ENCODE peak calls at places on chromosome 12, in nine cellular contexts. I is gastrocnemius medialis; D is tibial artery; H is fibroblast of lung; P is PC-3; G is OCI-LY7; F is H1; L is CD8-positive, alpha-beta T cell; W is H9. N is an unnamed sample.
A peak's percentile ranks its signal among the peaks of the same experiment; 100 is the strongest.

GRCh38 chr12:23008613-23009012 is 383.6 kb downstream of the ETNK1 start:
- DNase-seq in I (no peak), D (no peak), H (peak; percentile 59), P (no peak), G (no peak), F (no peak), L (no peak), W (no peak), N (no peak)

GRCh38 chr12:913919-914718 is 35.4 kb downstream of the RAD52 start:
- DNase-seq in I (no peak), D (no peak), H (peak; percentile 96), P (peak; percentile 96), G (no peak), F (no peak), L (no peak), W (no peak), N (no peak)

GRCh38 chr12:44331269-44331668 is 495.4 kb downstream of the TMEM117 start:
- DNase-seq in I (no peak), D (no peak), H (no peak), P (no peak), G (no peak), F (no peak), L (no peak), W (no peak), N (no peak)

GRCh38 chr12:96302706-96303310 is 97.4 kb downstream of the CDK17 start:
- DNase-seq in I (no peak), D (no peak), H (no peak), P (no peak), G (no peak), F (no peak), L (no peak), W (no peak), N (no peak)

GRCh38 chr12:75208851-75209781 is 523 bp downstream of the KCNC2 start:
- DNase-seq in I (no peak), D (no peak), H (peak; percentile 51), P (no peak), G (no peak), F (peak; percentile 85), L (no peak), W (peak; percentile 85), N (no peak)

GRCh38 chr12:81365284-81365683 is 287.4 kb downstream of the ACSS3 start:
- DNase-seq in I (no peak), D (no peak), H (no peak), P (no peak), G (no peak), F (no peak), L (no peak), W (no peak), N (no peak)

GRCh38 chr12:92107621-92108131 is 38.0 kb downstream of the BTG1 start:
- DNase-seq in I (no peak), D (no peak), H (no peak), P (no peak), G (no peak), F (no peak), L (no peak), W (peak; percentile 41), N (no peak)

GRCh38 chr12:179131-179884 is 34.6 kb downstream of the SLC6A12 start:
- DNase-seq in I (no peak), D (no peak), H (no peak), P (no peak), G (no peak), F (no peak), L (no peak), W (no peak), N (no peak)

GRCh38 chr12:62886796-62887195 is 48.2 kb downstream of the PPM1H start:
- DNase-seq in I (no peak), D (no peak), H (no peak), P (no peak), G (no peak), F (no peak), L (no peak), W (no peak), N (no peak)

GRCh38 chr12:90078344-90078743 is 369.7 kb upstream of the ATP2B1 start:
- DNase-seq in I (no peak), D (no peak), H (no peak), P (no peak), G (no peak), F (no peak), L (no peak), W (no peak), N (no peak)

GRCh38 chr12:49920241-49920914 is 16.7 kb upstream of the FAIM2 start:
- DNase-seq in I (no peak), D (peak; percentile 45), H (peak; percentile 49), P (peak; percentile 23), G (no peak), F (no peak), L (no peak), W (peak; percentile 28), N (peak; percentile 42)

GRCh38 chr12:71591601-71592000 is 72.0 kb downstream of the ZFC3H1 start:
- DNase-seq in I (no peak), D (no peak), H (no peak), P (no peak), G (no peak), F (no peak), L (no peak), W (peak; percentile 74), N (no peak)

GRCh38 chr12:104567832-104568490 is 111.2 kb downstream of the CHST11 start:
- DNase-seq in I (no peak), D (no peak), H (no peak), P (no peak), G (no peak), F (no peak), L (no peak), W (no peak), N (no peak)

GRCh38 chr12:45259732-45260480 is 44.0 kb downstream of the ANO6 start:
- DNase-seq in I (no peak), D (no peak), H (peak; percentile 55), P (peak; percentile 25), G (no peak), F (no peak), L (no peak), W (no peak), N (no peak)

GRCh38 chr12:100851637-100852036 is 57.1 kb downstream of the ANO4 start:
- DNase-seq in I (no peak), D (no peak), H (no peak), P (no peak), G (no peak), F (no peak), L (no peak), W (no peak), N (no peak)

GRCh38 chr12:94875525-94875924 is 128.0 kb downstream of the NDUFA12 start:
- DNase-seq in I (no peak), D (no peak), H (no peak), P (peak; percentile 58), G (peak; percentile 87), F (no peak), L (no peak), W (peak; percentile 66), N (no peak)

GRCh38 chr12:67377541-67377940 is 108.4 kb downstream of the CAND1 start:
- DNase-seq in I (no peak), D (no peak), H (no peak), P (no peak), G (no peak), F (no peak), L (no peak), W (no peak), N (no peak)
- TF ChIP-seq CTCF in I (no peak), D (no peak), H (no peak), P (no peak), G (no peak), F (no peak), L (no peak), W (no peak), N (no peak)

GRCh38 chr12:122945047-122945592 is 21.1 kb downstream of the ABCB9 start:
- DNase-seq in I (no peak), D (no peak), H (no peak), P (no peak), G (no peak), F (no peak), L (no peak), W (no peak), N (no peak)

GRCh38 chr12:122948605-122949004 is 17.7 kb downstream of the ABCB9 start:
- DNase-seq in I (no peak), D (no peak), H (no peak), P (no peak), G (no peak), F (no peak), L (no peak), W (no peak), N (peak; percentile 39)

GRCh38 chr12:122949405-122949804 is 16.9 kb downstream of the ABCB9 start:
- DNase-seq in I (no peak), D (no peak), H (no peak), P (no peak), G (no peak), F (no peak), L (no peak), W (no peak), N (no peak)

GRCh38 chr12:122946690-122947271 is 19.5 kb downstream of the ABCB9 start:
- DNase-seq in I (peak; percentile 87), D (peak; percentile 97), H (peak; percentile 100), P (peak; percentile 99), G (peak; percentile 29), F (no peak), L (peak; percentile 60), W (no peak), N (peak; percentile 94)

GRCh38 chr12:122947352-122947792 is 18.9 kb downstream of the ABCB9 start:
- DNase-seq in I (peak; percentile 41), D (peak; percentile 63), H (no peak), P (no peak), G (no peak), F (no peak), L (no peak), W (no peak), N (peak; percentile 82)
- H3K4me1 ChIP-seq in I (peaks cover 11% of the 10 kb centered on the region), D (peaks cover 11% of the 10 kb centered on the region), H (peaks cover 30% of the 10 kb centered on the region), P (peaks cover 66% of the 10 kb centered on the region), G (peaks cover 3% of the 10 kb centered on the region), F (no peaks in the 10 kb centered on the region), L (peaks cover 19% of the 10 kb centered on the region), W (no peaks in the 10 kb centered on the region), N (peaks cover 54% of the 10 kb centered on the region)

GRCh38 chr12:132966676-132967415 is 10.7 kb upstream of the ZNF605 start:
- DNase-seq in I (no peak), D (no peak), H (no peak), P (no peak), G (no peak), F (no peak), L (no peak), W (no peak), N (no peak)
- H3K9me3 ChIP-seq in I (no peaks in the 10 kb centered on the region), D (no peaks in the 10 kb centered on the region), H (no peaks in the 10 kb centered on the region), P (peaks cover 6% of the 10 kb centered on the region), G (peaks cover 4% of the 10 kb centered on the region), F (peaks cover 76% of the 10 kb centered on the region), L (no peaks in the 10 kb centered on the region), W (peaks cover 45% of the 10 kb centered on the region), N (no peaks in the 10 kb centered on the region)

DNA sequence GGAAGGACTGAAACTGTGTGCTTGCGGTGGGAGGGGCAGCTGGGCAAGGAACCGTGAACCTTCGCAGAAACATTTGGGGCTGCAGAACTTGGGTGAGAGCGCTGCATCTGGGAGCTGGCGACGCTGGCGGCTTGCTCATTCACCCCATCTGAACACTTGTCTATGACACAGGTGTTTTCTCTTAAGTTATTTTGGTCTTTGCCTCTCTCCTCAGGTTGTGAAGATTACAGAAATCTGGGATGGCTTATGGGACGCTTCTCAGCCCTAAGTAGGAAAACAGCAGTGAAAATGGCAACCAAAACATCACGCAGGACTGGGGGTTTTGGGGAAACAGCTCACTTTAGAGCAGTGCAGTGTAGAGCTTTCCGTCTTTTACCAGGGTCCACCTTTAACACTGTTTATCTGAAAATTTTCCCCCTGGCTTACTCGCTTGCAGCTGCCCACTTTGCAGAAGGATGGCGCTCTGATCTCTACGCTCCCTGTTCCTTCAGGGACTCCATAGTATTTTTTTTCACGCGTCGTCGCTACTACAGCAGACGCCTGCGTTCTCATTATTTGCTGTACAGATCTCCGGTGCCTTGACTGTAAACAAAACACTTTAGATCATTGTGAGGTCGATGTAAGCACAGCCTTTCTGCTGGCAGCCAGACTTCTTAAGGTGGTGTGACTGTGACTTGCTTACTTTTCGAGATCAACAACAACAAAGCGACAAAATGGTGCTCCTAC is 2.7 kb upstream of the CDKN1B start:
- DNase-seq in I (peak; percentile 25), D (no peak), H (peak; percentile 54), P (peak; percentile 35), G (peak; percentile 82), F (no peak), L (peak; percentile 58), W (peak; percentile 59), N (peak; percentile 59)
- TF ChIP-seq CTCF in I (no peak), D (no peak), H (no peak), P (peak; percentile 50), G (peak; percentile 50), F (peak; percentile 63), L (no peak), W (peak; percentile 52), N (no peak)

N was measured in left lung.